ENCODE peak calls at places on chromosomes 11 and 22, in nine cellular contexts. W is heart left ventricle, K is spleen, U is right lobe of liver, C is upper lobe of right lung, F is WERI-Rb-1, M is psoas muscle, Y is uterus, B is bronchial epithelial cell. O is an unnamed sample. For H3K27me3, the result is how much of the 10 kb centered on the place peaks cover.

GRCh38 chr22:20525048-20525447 is 17.6 kb downstream of the MED15 start:
- DNase-seq in W (no peak), K (no peak), U (no peak), C (no peak), F (no peak), M (no peak), Y (no peak), B (no peak), O (no peak)

GRCh38 chr11:94194712-94195111 is 66.1 kb downstream of the PANX1 start:
- DNase-seq in W (no peak), K (no peak), U (no peak), C (no peak), F (no peak), M (no peak), Y (no peak), B (peak), O (no peak)

GRCh38 chr11:10155793-10156490 is 138.1 kb downstream of the SBF2 start:
- DNase-seq in W (no peak), K (no peak), U (no peak), C (no peak), F (no peak), M (no peak), Y (no peak), B (no peak), O (no peak)

GRCh38 chr11:83676061-83676460 is 389.9 kb upstream of the CCDC90B start:
- DNase-seq in W (no peak), K (no peak), U (no peak), C (no peak), F (no peak), M (no peak), Y (no peak), B (no peak), O (no peak)

GRCh38 chr22:27794244-27794643 is 7.3 kb downstream of the MN1 start:
- DNase-seq in W (no peak), K (no peak), U (no peak), C (no peak), F (no peak), M (no peak), Y (no peak), B (no peak), O (no peak)

GRCh38 chr11:61994981-61995380 is 27.5 kb upstream of the FTH1 start:
- DNase-seq in W (no peak), K (no peak), U (no peak), C (no peak), F (no peak), M (no peak), Y (no peak), B (no peak), O (no peak)

GRCh38 chr11:76030973-76031590 is 175.2 kb downstream of the WNT11 start:
- DNase-seq in W (no peak), K (no peak), U (no peak), C (no peak), F (no peak), M (no peak), Y (no peak), B (peak), O (no peak)

GRCh38 chr11:66619080-66619554 is 2.7 kb downstream of the RBM14 start:
- DNase-seq in W (no peak), K (no peak), U (no peak), C (no peak), F (no peak), M (no peak), Y (no peak), B (peak), O (peak)

GRCh38 chr11:85196955-85197354 is 430.2 kb downstream of the DLG2 start:
- DNase-seq in W (no peak), K (no peak), U (no peak), C (no peak), F (no peak), M (no peak), Y (no peak), B (no peak), O (no peak)

GRCh38 chr11:44421090-44421675 is 111.2 kb upstream of the ALX4 start:
- DNase-seq in W (no peak), K (no peak), U (no peak), C (no peak), F (no peak), M (no peak), Y (no peak), B (no peak), O (no peak)

GRCh38 chr11:118889796-118890195 is 6.1 kb downstream of the CXCR5 start:
- DNase-seq in W (peak), K (no peak), U (peak), C (no peak), F (no peak), M (peak), Y (peak), B (no peak), O (no peak)

GRCh38 chr11:98143661-98144060 is 877.1 kb upstream of the CNTN5 start:
- DNase-seq in W (no peak), K (no peak), U (no peak), C (no peak), F (no peak), M (no peak), Y (no peak), B (no peak), O (no peak)

GRCh38 chr11:120746836-120747609 is 235.5 kb downstream of the GRIK4 start:
- DNase-seq in W (no peak), K (no peak), U (no peak), C (no peak), F (peak), M (no peak), Y (no peak), B (peak), O (no peak)

GRCh38 chr11:46987183-46987582 is 50.6 kb downstream of the CSTPP1 start:
- DNase-seq in W (no peak), K (no peak), U (no peak), C (no peak), F (no peak), M (no peak), Y (no peak), B (peak), O (no peak)
- TF ChIP-seq CTCF in W (no peak), K (no peak), U (no peak), C (no peak), F (no peak), M (no peak), Y (no peak), B (peak), O (no peak)

GRCh38 chr22:35663371-35663770 is 15.1 kb downstream of the APOL6 start:
- DNase-seq in W (no peak), K (no peak), U (no peak), C (no peak), F (no peak), M (no peak), Y (no peak), B (no peak), O (no peak)
- H3K4me3 ChIP-seq in W (peak), K (no peak), U (no peak), C (peak), F (no peak), M (peak), Y (peak), B (no peak), O (no peak)

DNA sequence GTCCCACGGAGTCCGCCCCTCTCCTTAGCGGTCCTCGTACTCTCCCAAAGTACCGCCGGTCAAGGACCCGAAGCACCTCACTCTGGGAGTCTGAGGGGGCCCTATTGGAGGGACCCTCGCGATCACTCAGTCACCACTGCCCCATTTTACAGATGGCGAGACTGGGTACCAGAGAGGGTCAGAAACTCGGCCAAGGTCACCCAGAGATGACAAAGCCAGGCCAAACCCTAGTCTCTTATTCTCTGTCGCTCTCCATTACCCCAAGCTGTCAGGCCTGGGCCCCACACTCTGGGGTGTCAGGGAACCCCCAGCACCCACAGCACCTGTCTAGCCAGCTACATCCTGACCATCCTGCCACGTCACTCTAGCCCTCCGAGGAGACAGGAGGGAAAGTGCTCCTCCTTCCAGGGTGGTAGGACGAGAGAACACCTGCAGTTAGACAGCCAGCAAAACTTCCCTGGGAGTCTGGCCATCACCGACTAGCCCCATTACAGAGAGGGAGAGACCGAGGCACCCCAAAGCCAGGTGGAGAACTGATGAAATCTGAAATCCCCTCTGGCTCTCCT is 1.4 kb upstream of the KCNJ4 start:
- DNase-seq in W (no peak), K (no peak), U (no peak), C (no peak), F (no peak), M (no peak), Y (no peak), B (no peak), O (no peak)
- H3K27me3 ChIP-seq in W (half or more), K (half or more), U (under half), C (half or more), F (under half), M (half or more), Y (under half), B (under half), O (half or more)

DNA sequence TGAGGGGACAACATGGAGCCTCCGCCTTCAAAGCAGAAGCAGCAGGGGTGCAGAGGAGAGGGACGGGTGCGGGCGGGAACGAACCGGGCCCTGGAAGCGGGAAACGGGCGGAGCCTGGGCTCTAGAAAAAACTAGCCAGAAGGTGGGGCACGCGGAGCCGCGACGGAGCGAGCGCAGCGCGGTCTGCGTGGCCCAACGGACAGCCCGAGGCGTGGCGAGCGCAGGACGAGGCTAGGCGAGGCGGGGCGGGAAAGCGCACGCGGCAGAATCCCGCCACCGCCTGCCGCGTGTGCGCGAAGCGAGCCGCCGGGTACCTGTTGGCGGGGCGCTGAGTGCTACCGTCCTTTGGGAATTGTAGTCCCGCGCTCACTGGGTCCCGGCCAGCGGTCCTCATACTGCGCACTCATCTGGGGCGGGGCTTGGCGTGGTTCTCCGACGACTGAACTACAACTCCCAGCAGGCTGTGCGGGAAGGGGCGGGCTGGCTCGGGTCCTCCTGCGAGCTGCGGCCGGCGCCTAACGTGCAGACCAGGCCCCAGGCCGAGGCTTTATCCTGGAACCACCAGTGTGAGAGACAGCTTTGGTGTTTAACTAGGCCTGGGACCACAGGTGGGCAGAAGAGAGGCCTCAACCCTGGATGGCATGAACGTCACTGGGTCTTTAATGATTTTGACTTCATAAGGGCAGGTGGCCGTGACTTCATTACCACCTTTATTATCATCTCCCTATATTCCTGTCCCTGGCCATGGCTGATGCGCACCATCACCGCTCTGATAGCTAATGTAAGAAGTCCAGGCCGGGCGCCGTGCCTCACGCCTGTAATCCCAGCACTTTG is at the start of gene ATL3:
- DNase-seq in W (peak), K (peak), U (peak), C (peak), F (peak), M (peak), Y (peak), B (peak), O (peak)
- TF ChIP-seq CTCF in W (no peak), K (no peak), U (peak), C (peak), F (no peak), M (no peak), Y (peak), B (peak), O (peak)

O was measured in BJ.